ENCODE peak calls at places on chromosome 2, in four cellular contexts. Y is neural progenitor cell, Q is OCI-LY7, I is suprapubic skin. P is an unnamed sample.
A peak's percentile ranks its signal among the peaks of the same experiment; 100 is the strongest.

GRCh38 chr2:197269815-197270214 is 40.8 kb downstream of the ANKRD44 start:
- DNase-seq in Y (no peak), Q (no peak), I (no peak), P (no peak)

GRCh38 chr2:129160879-129161278 is 818.6 kb upstream of the RAB6C start:
- DNase-seq in Y (no peak), Q (no peak), I (no peak), P (no peak)

GRCh38 chr2:238700122-238700457 is 147.8 kb upstream of the TWIST2 start:
- DNase-seq in Y (no peak), Q (no peak), I (no peak), P (peak; percentile 77)

GRCh38 chr2:62197017-62197586 is 1.2 kb downstream of the B3GNT2 start:
- DNase-seq in Y (peak; percentile 40), Q (peak; percentile 74), I (no peak), P (no peak)

GRCh38 chr2:98912221-98912851 is 23.7 kb downstream of the CRACDL start:
- DNase-seq in Y (no peak), Q (no peak), I (no peak), P (no peak)

GRCh38 chr2:108477062-108477461 is 28.1 kb downstream of the GCC2 start:
- DNase-seq in Y (no peak), Q (no peak), I (no peak), P (no peak)

GRCh38 chr2:43417296-43417695 is 178.5 kb downstream of the THADA start:
- DNase-seq in Y (no peak), Q (no peak), I (no peak), P (no peak)

GRCh38 chr2:171814883-171815282 is 79.2 kb downstream of the SLC25A12 start:
- DNase-seq in Y (peak; percentile 28), Q (no peak), I (no peak), P (no peak)

GRCh38 chr2:28377984-28378678 is 14.5 kb upstream of the FOSL2 start:
- DNase-seq in Y (peak; percentile 41), Q (no peak), I (no peak), P (no peak)
- H3K4me3 ChIP-seq in Y (no peak overlapping the region), Q (no peak overlapping the region), I (peak overlapping the region; percentile 14), P (no peak overlapping the region)

GRCh38 chr2:207828361-207829057 is 58.8 kb upstream of the FZD5 start:
- DNase-seq in Y (no peak), Q (no peak), I (no peak), P (no peak)
- H3K4me3 ChIP-seq in Y (no peak overlapping the region), Q (no peak overlapping the region), I (no peak overlapping the region), P (no peak overlapping the region)

GRCh38 chr2:219615036-219615435 is 12.4 kb upstream of the SLC4A3 start:
- DNase-seq in Y (no peak), Q (no peak), I (no peak), P (no peak)
- H3K4me3 ChIP-seq in Y (no peak overlapping the region), Q (no peak overlapping the region), I (no peak overlapping the region), P (no peak overlapping the region)

GRCh38 chr2:54650612-54651011 is 72.8 kb upstream of the EML6 start:
- DNase-seq in Y (no peak), Q (no peak), I (no peak), P (no peak)

GRCh38 chr2:54653572-54654204 is 69.8 kb upstream of the EML6 start:
- DNase-seq in Y (no peak), Q (no peak), I (no peak), P (no peak)

GRCh38 chr2:54651291-54651690 is 72.2 kb upstream of the EML6 start:
- DNase-seq in Y (no peak), Q (no peak), I (no peak), P (no peak)

GRCh38 chr2:54655051-54655809 is 68.2 kb upstream of the EML6 start:
- DNase-seq in Y (no peak), Q (no peak), I (no peak), P (no peak)

DNA sequence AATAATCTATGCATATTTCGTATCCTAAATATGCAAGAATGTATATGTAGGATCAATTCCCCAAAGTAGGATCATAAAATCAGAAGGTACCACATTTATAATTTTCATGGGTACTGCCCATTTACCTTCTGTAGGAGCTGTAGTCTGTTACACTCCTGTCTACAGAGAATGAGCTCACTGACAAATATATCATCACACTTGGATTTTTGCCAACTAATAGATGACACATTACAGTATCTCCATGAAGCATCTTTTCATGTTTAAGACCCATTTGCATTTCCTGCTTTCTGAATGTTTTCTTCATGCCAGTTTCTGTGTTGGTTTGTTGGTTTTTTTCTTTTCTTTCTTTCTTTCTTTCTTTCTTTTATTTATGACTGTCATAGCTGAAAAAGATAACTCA is 70.9 kb upstream of the EML6 start:
- DNase-seq in Y (no peak), Q (no peak), I (no peak), P (no peak)
- H3K4me3 ChIP-seq in Y (no peak overlapping the region), Q (no peak overlapping the region), I (no peak overlapping the region), P (no peak overlapping the region)

GRCh38 chr2:236576053-236576452 is 6.4 kb downstream of the ACKR3 start:
- DNase-seq in Y (peak; percentile 85), Q (no peak), I (no peak), P (no peak)

GRCh38 chr2:236574424-236575145 is 5.0 kb downstream of the ACKR3 start:
- DNase-seq in Y (no peak), Q (no peak), I (no peak), P (no peak)

GRCh38 chr2:236576978-236577377 is 7.4 kb downstream of the ACKR3 start:
- DNase-seq in Y (no peak), Q (no peak), I (no peak), P (no peak)

GRCh38 chr2:236574000-236574399 is 4.4 kb downstream of the ACKR3 start:
- DNase-seq in Y (no peak), Q (no peak), I (no peak), P (no peak)

DNA sequence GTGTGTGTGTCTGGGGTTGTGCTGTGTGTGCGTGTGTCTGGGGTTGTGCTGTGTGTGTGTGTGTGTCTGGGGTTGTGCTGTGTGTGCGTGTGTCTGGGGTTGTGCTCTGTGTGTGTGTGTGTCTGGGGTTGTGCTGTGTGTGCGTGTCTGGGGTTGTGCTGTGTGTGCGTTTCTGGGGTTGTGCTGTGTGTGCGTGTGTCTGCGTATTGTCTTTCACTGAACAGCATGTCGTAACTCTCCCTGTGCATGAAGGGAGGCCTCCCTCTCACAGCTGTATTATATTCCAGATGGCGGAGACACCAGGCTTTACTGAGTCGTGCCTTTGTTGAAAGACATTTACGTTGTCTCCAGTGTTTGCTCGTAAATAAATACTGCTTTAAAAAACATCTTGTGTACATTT is 5.9 kb downstream of the ACKR3 start:
- DNase-seq in Y (no peak), Q (no peak), I (no peak), P (no peak)
- H3K4me3 ChIP-seq in Y (no peak overlapping the region), Q (no peak overlapping the region), I (no peak overlapping the region), P (peak overlapping the region; percentile 76)

DNA sequence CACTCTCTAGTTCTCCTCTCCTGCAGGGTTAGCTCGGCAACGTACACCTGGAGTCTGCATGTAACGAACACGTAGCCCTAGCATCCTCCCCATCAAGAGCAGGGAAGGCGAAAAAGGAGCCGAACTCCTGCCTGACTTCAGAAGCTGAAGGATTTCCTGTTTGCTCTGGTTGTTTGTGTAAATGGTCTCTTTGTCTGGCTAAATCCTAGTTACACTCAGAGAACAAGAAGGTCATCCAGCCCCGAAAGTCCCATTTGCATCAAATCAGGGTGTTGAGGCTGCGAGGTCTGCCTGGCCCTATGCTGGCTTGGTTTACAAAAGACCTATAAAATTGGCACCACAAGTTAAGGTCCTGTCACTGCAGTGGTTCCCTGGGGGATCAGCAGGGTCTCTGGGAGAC is 66.4 kb upstream of the POMC start:
- DNase-seq in Y (no peak), Q (no peak), I (no peak), P (no peak)
- H3K4me3 ChIP-seq in Y (no peak overlapping the region), Q (no peak overlapping the region), I (no peak overlapping the region), P (no peak overlapping the region)

DNA sequence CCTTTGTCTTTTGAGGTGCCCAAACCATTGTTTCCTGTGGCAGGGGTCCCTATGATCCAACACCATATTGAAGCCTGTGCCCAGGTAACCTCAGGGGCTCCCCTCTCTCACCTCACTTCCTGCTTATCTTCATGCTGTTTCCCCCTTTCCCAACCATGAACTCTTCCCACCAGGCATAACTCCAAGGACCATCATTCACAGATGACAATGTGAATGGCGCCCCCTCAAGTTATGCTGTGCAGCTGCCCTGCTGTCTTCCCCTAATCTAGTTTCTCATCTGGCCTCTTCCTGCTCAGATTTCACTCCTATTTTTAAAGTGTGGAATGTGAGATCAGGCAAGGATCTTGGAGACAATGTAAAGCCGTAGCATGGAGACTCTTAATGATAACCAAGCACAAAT is 1.4 kb downstream of the GMPPA start:
- DNase-seq in Y (peak; percentile 42), Q (no peak), I (no peak), P (no peak)
- H3K4me3 ChIP-seq in Y (no peak overlapping the region), Q (no peak overlapping the region), I (no peak overlapping the region), P (no peak overlapping the region)